ENCODE peak calls at places on chromosomes 2 and 18, in nine cellular contexts. One of them, this sample, is unnamed.

GRCh38 chr18:8045890-8046289 is 478.8 kb downstream of the PTPRM start:
- DNase-seq in uterus: no peak
- DNase-seq in spleen: no peak
- DNase-seq in IMR-90: no peak
- DNase-seq in HCT116: peak
- DNase-seq in tibial nerve: no peak
- DNase-seq in A549: no peak
- DNase-seq in K562: no peak
- DNase-seq in GM12878: no peak
- DNase-seq in this sample: no peak

GRCh38 chr2:55869637-55870325 is 53.8 kb downstream of the EFEMP1 start:
- DNase-seq in uterus: no peak
- DNase-seq in spleen: no peak
- DNase-seq in IMR-90: peak
- DNase-seq in HCT116: no peak
- DNase-seq in tibial nerve: peak
- DNase-seq in A549: no peak
- DNase-seq in K562: no peak
- DNase-seq in GM12878: no peak
- DNase-seq in this sample: no peak

GRCh38 chr2:193845604-193846003 is 1650.9 kb upstream of the TMEFF2 start:
- DNase-seq in uterus: no peak
- DNase-seq in spleen: no peak
- DNase-seq in IMR-90: no peak
- DNase-seq in HCT116: no peak
- DNase-seq in tibial nerve: no peak
- DNase-seq in A549: peak
- DNase-seq in K562: no peak
- DNase-seq in GM12878: no peak
- DNase-seq in this sample: no peak

GRCh38 chr2:172551266-172551665 is 4.6 kb upstream of the PDK1 start:
- DNase-seq in uterus: no peak
- DNase-seq in spleen: no peak
- DNase-seq in IMR-90: peak
- DNase-seq in HCT116: no peak
- DNase-seq in tibial nerve: no peak
- DNase-seq in A549: no peak
- DNase-seq in K562: no peak
- DNase-seq in GM12878: no peak
- DNase-seq in this sample: no peak

GRCh38 chr2:68908392-68908970 is 37.3 kb upstream of the BMP10 start:
- DNase-seq in uterus: peak
- DNase-seq in spleen: peak
- DNase-seq in IMR-90: peak
- DNase-seq in HCT116: peak
- DNase-seq in tibial nerve: peak
- DNase-seq in A549: peak
- DNase-seq in K562: peak
- DNase-seq in GM12878: peak
- DNase-seq in this sample: peak

GRCh38 chr2:140552634-140553033 is 1578.2 kb downstream of the LRP1B start:
- DNase-seq in uterus: no peak
- DNase-seq in spleen: no peak
- DNase-seq in IMR-90: no peak
- DNase-seq in HCT116: no peak
- DNase-seq in tibial nerve: no peak
- DNase-seq in A549: no peak
- DNase-seq in K562: no peak
- DNase-seq in GM12878: no peak
- DNase-seq in this sample: no peak

GRCh38 chr18:41378628-41379027 is 576.4 kb upstream of the PIK3C3 start:
- DNase-seq in uterus: no peak
- DNase-seq in spleen: no peak
- DNase-seq in IMR-90: peak
- DNase-seq in HCT116: no peak
- DNase-seq in tibial nerve: no peak
- DNase-seq in A549: peak
- DNase-seq in K562: no peak
- DNase-seq in GM12878: no peak
- DNase-seq in this sample: no peak

GRCh38 chr2:161102770-161103450 is 57.3 kb upstream of the TANK start:
- DNase-seq in uterus: no peak
- DNase-seq in spleen: no peak
- DNase-seq in IMR-90: peak
- DNase-seq in HCT116: no peak
- DNase-seq in tibial nerve: no peak
- DNase-seq in A549: peak
- DNase-seq in K562: no peak
- DNase-seq in GM12878: no peak
- DNase-seq in this sample: no peak

GRCh38 chr2:105553538-105554196 is 154.8 kb upstream of the FHL2 start:
- DNase-seq in uterus: no peak
- DNase-seq in spleen: no peak
- DNase-seq in IMR-90: peak
- DNase-seq in HCT116: no peak
- DNase-seq in tibial nerve: no peak
- DNase-seq in A549: no peak
- DNase-seq in K562: no peak
- DNase-seq in GM12878: no peak
- DNase-seq in this sample: no peak

GRCh38 chr18:60082790-60083189 is 183.0 kb downstream of the PMAIP1 start:
- DNase-seq in uterus: no peak
- DNase-seq in spleen: no peak
- DNase-seq in IMR-90: no peak
- DNase-seq in HCT116: no peak
- DNase-seq in tibial nerve: no peak
- DNase-seq in A549: no peak
- DNase-seq in K562: no peak
- DNase-seq in GM12878: no peak
- DNase-seq in this sample: no peak

GRCh38 chr2:217916504-217917254 is 86.1 kb downstream of the TNS1 start:
- DNase-seq in uterus: no peak
- DNase-seq in spleen: no peak
- DNase-seq in IMR-90: no peak
- DNase-seq in HCT116: no peak
- DNase-seq in tibial nerve: no peak
- DNase-seq in A549: no peak
- DNase-seq in K562: no peak
- DNase-seq in GM12878: no peak
- DNase-seq in this sample: no peak

GRCh38 chr2:69242651-69243051 is 144.4 kb downstream of the GFPT1 start:
- DNase-seq in uterus: peak
- DNase-seq in spleen: no peak
- DNase-seq in IMR-90: peak
- DNase-seq in HCT116: no peak
- DNase-seq in tibial nerve: no peak
- DNase-seq in A549: no peak
- DNase-seq in K562: no peak
- DNase-seq in GM12878: no peak
- DNase-seq in this sample: no peak

GRCh38 chr18:76274470-76275289 is 220.4 kb downstream of the ZNF516 start:
- DNase-seq in uterus: no peak
- DNase-seq in spleen: no peak
- DNase-seq in IMR-90: no peak
- DNase-seq in HCT116: peak
- DNase-seq in tibial nerve: no peak
- DNase-seq in A549: peak
- DNase-seq in K562: no peak
- DNase-seq in GM12878: no peak
- DNase-seq in this sample: no peak

GRCh38 chr18:36771246-36771645 is 57.6 kb downstream of the TPGS2 start:
- DNase-seq in uterus: no peak
- DNase-seq in spleen: no peak
- DNase-seq in IMR-90: no peak
- DNase-seq in HCT116: no peak
- DNase-seq in tibial nerve: no peak
- DNase-seq in A549: no peak
- DNase-seq in K562: no peak
- DNase-seq in GM12878: no peak
- DNase-seq in this sample: no peak

GRCh38 chr2:197806317-197806633 is 1.9 kb downstream of the PLCL1 start:
- DNase-seq in uterus: no peak
- DNase-seq in spleen: no peak
- DNase-seq in IMR-90: no peak
- DNase-seq in HCT116: no peak
- DNase-seq in tibial nerve: no peak
- DNase-seq in A549: no peak
- DNase-seq in K562: no peak
- DNase-seq in GM12878: no peak
- DNase-seq in this sample: no peak

GRCh38 chr2:197805598-197806316 is 1.4 kb downstream of the PLCL1 start:
- DNase-seq in uterus: no peak
- DNase-seq in spleen: no peak
- DNase-seq in IMR-90: no peak
- DNase-seq in HCT116: no peak
- DNase-seq in tibial nerve: no peak
- DNase-seq in A549: no peak
- DNase-seq in K562: no peak
- DNase-seq in GM12878: no peak
- DNase-seq in this sample: no peak

GRCh38 chr2:197803033-197803444 is 1.4 kb upstream of the PLCL1 start:
- DNase-seq in uterus: no peak
- DNase-seq in spleen: no peak
- DNase-seq in IMR-90: peak
- DNase-seq in HCT116: peak
- DNase-seq in tibial nerve: peak
- DNase-seq in A549: peak
- DNase-seq in K562: peak
- DNase-seq in GM12878: peak
- DNase-seq in this sample: no peak

GRCh38 chr2:197804758-197805597 is 585 bp downstream of the PLCL1 start:
- DNase-seq in uterus: peak
- DNase-seq in spleen: peak
- DNase-seq in IMR-90: peak
- DNase-seq in HCT116: no peak
- DNase-seq in tibial nerve: peak
- DNase-seq in A549: no peak
- DNase-seq in K562: peak
- DNase-seq in GM12878: no peak
- DNase-seq in this sample: no peak

GRCh38 chr2:197804049-197804757 is at the start of gene PLCL1:
- DNase-seq in uterus: peak
- DNase-seq in spleen: peak
- DNase-seq in IMR-90: peak
- DNase-seq in HCT116: peak
- DNase-seq in tibial nerve: peak
- DNase-seq in A549: peak
- DNase-seq in K562: peak
- DNase-seq in GM12878: peak
- DNase-seq in this sample: peak
- TF ChIP-seq POLR2A in uterus: peak
- TF ChIP-seq POLR2A in spleen: no peak
- TF ChIP-seq POLR2A in IMR-90: no peak
- TF ChIP-seq POLR2A in HCT116: no peak
- TF ChIP-seq POLR2A in tibial nerve: peak
- TF ChIP-seq POLR2A in A549: no peak
- TF ChIP-seq POLR2A in K562: peak
- TF ChIP-seq POLR2A in GM12878: no peak
- TF ChIP-seq POLR2A in this sample: no peak

GRCh38 chr2:207796585-207797350 is 27.1 kb upstream of the FZD5 start:
- DNase-seq in uterus: no peak
- DNase-seq in spleen: no peak
- DNase-seq in IMR-90: peak
- DNase-seq in HCT116: no peak
- DNase-seq in tibial nerve: no peak
- DNase-seq in A549: peak
- DNase-seq in K562: no peak
- DNase-seq in GM12878: no peak
- DNase-seq in this sample: no peak
- TF ChIP-seq POLR2A in uterus: no peak
- TF ChIP-seq POLR2A in spleen: no peak
- TF ChIP-seq POLR2A in IMR-90: no peak
- TF ChIP-seq POLR2A in HCT116: no peak
- TF ChIP-seq POLR2A in tibial nerve: no peak
- TF ChIP-seq POLR2A in A549: no peak
- TF ChIP-seq POLR2A in K562: no peak
- TF ChIP-seq POLR2A in GM12878: no peak
- TF ChIP-seq POLR2A in this sample: no peak

DNA sequence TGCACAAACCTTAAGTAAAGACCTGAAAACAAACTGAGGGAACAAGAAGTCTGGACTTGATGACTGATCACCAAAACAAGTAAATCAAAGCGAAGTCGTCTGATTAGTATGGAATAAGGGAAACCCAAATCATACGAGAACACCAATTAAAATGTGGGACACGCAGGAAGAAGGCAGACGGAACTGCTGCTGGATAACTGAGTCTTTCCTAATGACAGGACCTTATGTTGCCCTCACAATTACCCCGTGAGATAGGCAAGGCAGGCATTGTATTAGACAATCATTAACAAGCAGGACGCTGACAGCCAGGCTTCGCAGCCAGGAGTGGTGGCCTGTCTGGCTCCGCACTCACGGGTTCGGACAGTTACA is 614 bp upstream of the COQ10B start:
- DNase-seq in uterus: no peak
- DNase-seq in spleen: no peak
- DNase-seq in IMR-90: no peak
- DNase-seq in HCT116: no peak
- DNase-seq in tibial nerve: no peak
- DNase-seq in A549: no peak
- DNase-seq in K562: no peak
- DNase-seq in GM12878: no peak
- DNase-seq in this sample: no peak
- TF ChIP-seq POLR2A in uterus: no peak
- TF ChIP-seq POLR2A in spleen: no peak
- TF ChIP-seq POLR2A in IMR-90: no peak
- TF ChIP-seq POLR2A in HCT116: no peak
- TF ChIP-seq POLR2A in tibial nerve: no peak
- TF ChIP-seq POLR2A in A549: peak
- TF ChIP-seq POLR2A in K562: peak
- TF ChIP-seq POLR2A in GM12878: no peak
- TF ChIP-seq POLR2A in this sample: peak

DNA sequence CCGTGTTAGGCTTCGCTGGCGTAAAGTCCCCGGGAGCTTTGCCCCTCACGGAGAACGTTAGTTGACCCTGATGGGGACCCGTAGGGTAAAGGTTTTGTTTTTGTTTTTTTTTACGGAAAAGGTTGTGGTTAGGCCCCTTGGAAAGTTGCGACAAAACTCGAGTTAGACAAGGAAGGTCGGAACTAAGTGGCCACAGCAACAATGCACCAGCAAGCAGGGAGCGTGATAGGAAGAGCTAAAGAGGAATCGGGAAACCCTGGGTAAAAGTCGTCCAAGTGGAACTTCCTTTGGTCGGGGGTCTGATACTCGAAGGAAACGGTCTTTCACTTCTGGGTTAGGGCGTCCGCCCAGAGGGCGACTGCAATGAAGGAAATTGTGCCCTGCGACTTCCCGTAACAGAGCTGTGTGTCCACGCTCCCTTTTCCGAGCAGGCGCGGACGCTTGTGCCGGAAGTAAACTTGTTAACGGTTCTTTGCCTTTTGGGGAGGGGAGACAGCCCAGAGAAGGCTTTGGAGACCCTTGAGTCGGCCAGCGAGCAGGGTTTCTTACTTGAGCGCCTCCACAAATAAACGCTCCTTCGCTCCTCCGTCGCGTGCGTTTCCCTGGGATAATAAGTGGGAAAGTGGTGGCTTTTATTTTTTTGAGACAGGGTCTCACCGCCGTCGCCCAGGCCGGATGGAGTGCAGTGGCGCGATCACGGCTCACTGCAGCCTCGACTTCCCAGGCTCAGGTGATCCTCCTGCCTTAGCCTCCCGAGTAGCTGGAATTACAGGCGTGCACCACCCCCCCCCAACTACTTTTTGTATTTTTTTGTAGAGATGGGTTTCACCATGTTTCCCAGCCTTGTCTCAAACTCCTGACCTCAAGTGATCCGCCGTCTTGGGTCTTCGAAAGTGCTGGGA is 641 bp upstream of the CLASP1 start:
- DNase-seq in uterus: peak
- DNase-seq in spleen: peak
- DNase-seq in IMR-90: peak
- DNase-seq in HCT116: peak
- DNase-seq in tibial nerve: peak
- DNase-seq in A549: peak
- DNase-seq in K562: peak
- DNase-seq in GM12878: peak
- DNase-seq in this sample: peak
- TF ChIP-seq POLR2A in uterus: peak
- TF ChIP-seq POLR2A in spleen: no peak
- TF ChIP-seq POLR2A in IMR-90: peak
- TF ChIP-seq POLR2A in HCT116: peak
- TF ChIP-seq POLR2A in tibial nerve: no peak
- TF ChIP-seq POLR2A in A549: peak
- TF ChIP-seq POLR2A in K562: peak
- TF ChIP-seq POLR2A in GM12878: peak
- TF ChIP-seq POLR2A in this sample: peak